ENCODE peak calls at places on chromosomes 12 and 14, in six cellular contexts. One of them, this sample, is unnamed.

GRCh38 chr14:50047274-50047676 is 69.1 kb downstream of the VCPKMT start:
- DNase-seq in IMR-90: no peak
- DNase-seq in left ventricle myocardium inferior: no peak
- DNase-seq in fibroblast of villous mesenchyme: no peak
- DNase-seq in pancreas: no peak
- DNase-seq in colonic mucosa: peak; percentile 76
- DNase-seq in this sample: no peak

GRCh38 chr14:100442473-100443260 is 119.5 kb downstream of the SLC25A47 start:
- DNase-seq in left ventricle myocardium inferior: no peak
- DNase-seq in pancreas: no peak
- DNase-seq in fibroblast of villous mesenchyme: no peak
- DNase-seq in colonic mucosa: no peak
- DNase-seq in IMR-90: no peak
- DNase-seq in this sample: no peak

GRCh38 chr14:58829594-58829993 is 191.8 kb downstream of the DACT1 start:
- DNase-seq in colonic mucosa: no peak
- DNase-seq in pancreas: no peak
- DNase-seq in left ventricle myocardium inferior: no peak
- DNase-seq in fibroblast of villous mesenchyme: peak; percentile 36
- DNase-seq in IMR-90: peak; percentile 58
- DNase-seq in this sample: peak; percentile 43

GRCh38 chr14:61569783-61570182 is 125.5 kb upstream of the HIF1A start:
- DNase-seq in pancreas: no peak
- DNase-seq in fibroblast of villous mesenchyme: peak; percentile 79
- DNase-seq in left ventricle myocardium inferior: peak; percentile 55
- DNase-seq in colonic mucosa: no peak
- DNase-seq in IMR-90: peak; percentile 73
- DNase-seq in this sample: peak; percentile 75

GRCh38 chr12:89756638-89757321 is 48.1 kb upstream of the ATP2B1 start:
- DNase-seq in left ventricle myocardium inferior: no peak
- DNase-seq in colonic mucosa: peak; percentile 18
- DNase-seq in pancreas: no peak
- DNase-seq in IMR-90: peak; percentile 99
- DNase-seq in fibroblast of villous mesenchyme: peak; percentile 99
- DNase-seq in this sample: peak; percentile 100

GRCh38 chr12:102631274-102631673 is 150.9 kb upstream of the IGF1 start:
- DNase-seq in pancreas: no peak
- DNase-seq in colonic mucosa: no peak
- DNase-seq in left ventricle myocardium inferior: no peak
- DNase-seq in fibroblast of villous mesenchyme: peak; percentile 58
- DNase-seq in IMR-90: peak; percentile 82
- DNase-seq in this sample: peak; percentile 66

GRCh38 chr14:20799444-20799843 is 3.2 kb downstream of the RNASE1 start:
- DNase-seq in pancreas: no peak
- DNase-seq in left ventricle myocardium inferior: no peak
- DNase-seq in colonic mucosa: no peak
- DNase-seq in IMR-90: no peak
- DNase-seq in fibroblast of villous mesenchyme: no peak
- DNase-seq in this sample: no peak

GRCh38 chr12:14272954-14273910 is 92.2 kb upstream of the ATF7IP start:
- DNase-seq in fibroblast of villous mesenchyme: no peak
- DNase-seq in colonic mucosa: no peak
- DNase-seq in left ventricle myocardium inferior: no peak
- DNase-seq in IMR-90: peak; percentile 53
- DNase-seq in pancreas: no peak
- DNase-seq in this sample: peak; percentile 63

GRCh38 chr14:55440385-55440784 is at the start of gene TBPL2:
- DNase-seq in fibroblast of villous mesenchyme: no peak
- DNase-seq in left ventricle myocardium inferior: no peak
- DNase-seq in pancreas: no peak
- DNase-seq in IMR-90: no peak
- DNase-seq in colonic mucosa: no peak
- DNase-seq in this sample: no peak

GRCh38 chr14:102479777-102480176 is 29.8 kb downstream of the ANKRD9 start:
- DNase-seq in colonic mucosa: peak; percentile 67
- DNase-seq in left ventricle myocardium inferior: peak; percentile 58
- DNase-seq in IMR-90: no peak
- DNase-seq in fibroblast of villous mesenchyme: peak; percentile 34
- DNase-seq in pancreas: peak; percentile 72
- DNase-seq in this sample: no peak

GRCh38 chr14:64762044-64763034 is 58.1 kb downstream of the PLEKHG3 start:
- DNase-seq in IMR-90: peak; percentile 96
- DNase-seq in pancreas: peak; percentile 87
- DNase-seq in colonic mucosa: peak; percentile 89
- DNase-seq in fibroblast of villous mesenchyme: peak; percentile 98
- DNase-seq in left ventricle myocardium inferior: peak; percentile 82
- DNase-seq in this sample: peak; percentile 95

DNA sequence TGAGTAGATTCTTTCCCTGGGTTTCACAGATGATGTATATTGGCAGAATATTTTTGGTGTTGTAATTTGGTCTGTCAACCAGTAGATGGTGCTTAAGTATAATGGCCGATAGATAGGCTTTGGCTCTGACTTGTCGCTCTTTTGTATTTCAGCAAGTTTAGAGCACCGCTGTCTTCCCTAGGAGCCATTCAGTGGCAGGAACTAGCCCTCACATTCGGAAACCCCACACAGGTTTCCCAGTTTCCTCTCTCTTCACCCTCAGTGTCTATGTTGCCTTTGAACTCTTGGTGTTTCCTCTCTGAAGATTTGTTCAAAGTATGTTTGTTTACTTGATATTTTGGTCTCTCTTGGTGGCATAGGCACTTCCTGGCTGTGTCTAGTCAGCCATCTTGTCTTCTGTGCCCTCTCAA is 102.2 kb downstream of the GPHN start:
- DNase-seq in pancreas: no peak
- DNase-seq in fibroblast of villous mesenchyme: no peak
- DNase-seq in left ventricle myocardium inferior: no peak
- DNase-seq in colonic mucosa: no peak
- DNase-seq in IMR-90: peak; percentile 7
- DNase-seq in this sample: peak; percentile 53
- TF ChIP-seq CTCF in pancreas: no peak
- TF ChIP-seq CTCF in fibroblast of villous mesenchyme: peak; percentile 45
- TF ChIP-seq CTCF in left ventricle myocardium inferior: peak; percentile 18
- TF ChIP-seq CTCF in colonic mucosa: no peak
- TF ChIP-seq CTCF in IMR-90: peak; percentile 39
- TF ChIP-seq CTCF in this sample: peak; percentile 61

GRCh38 chr12:4829793-4830162 is 79.9 kb upstream of the KCNA1 start:
- DNase-seq in IMR-90: no peak
- DNase-seq in pancreas: no peak
- DNase-seq in left ventricle myocardium inferior: no peak
- DNase-seq in fibroblast of villous mesenchyme: no peak
- DNase-seq in colonic mucosa: no peak
- DNase-seq in this sample: no peak

GRCh38 chr12:4828176-4828575 is 81.5 kb upstream of the KCNA1 start:
- DNase-seq in fibroblast of villous mesenchyme: no peak
- DNase-seq in colonic mucosa: no peak
- DNase-seq in left ventricle myocardium inferior: no peak
- DNase-seq in IMR-90: no peak
- DNase-seq in pancreas: no peak
- DNase-seq in this sample: no peak

GRCh38 chr12:4829161-4829792 is 80.4 kb upstream of the KCNA1 start:
- DNase-seq in fibroblast of villous mesenchyme: no peak
- DNase-seq in pancreas: no peak
- DNase-seq in IMR-90: no peak
- DNase-seq in left ventricle myocardium inferior: no peak
- DNase-seq in colonic mucosa: no peak
- DNase-seq in this sample: no peak

GRCh38 chr12:4833053-4833452 is 76.7 kb upstream of the KCNA1 start:
- DNase-seq in left ventricle myocardium inferior: no peak
- DNase-seq in colonic mucosa: no peak
- DNase-seq in IMR-90: no peak
- DNase-seq in fibroblast of villous mesenchyme: no peak
- DNase-seq in pancreas: no peak
- DNase-seq in this sample: no peak

GRCh38 chr12:4830568-4830967 is 79.1 kb upstream of the KCNA1 start:
- DNase-seq in IMR-90: no peak
- DNase-seq in pancreas: no peak
- DNase-seq in left ventricle myocardium inferior: no peak
- DNase-seq in colonic mucosa: no peak
- DNase-seq in fibroblast of villous mesenchyme: no peak
- DNase-seq in this sample: no peak
- H3K4me3 ChIP-seq in IMR-90: no peak overlapping the region
- H3K4me3 ChIP-seq in pancreas: no peak overlapping the region
- H3K4me3 ChIP-seq in left ventricle myocardium inferior: no peak overlapping the region
- H3K4me3 ChIP-seq in colonic mucosa: no peak overlapping the region
- H3K4me3 ChIP-seq in fibroblast of villous mesenchyme: no peak overlapping the region
- H3K4me3 ChIP-seq in this sample: no peak overlapping the region

GRCh38 chr14:65881642-65882041 is 469.1 kb downstream of the FUT8 start:
- DNase-seq in left ventricle myocardium inferior: no peak
- DNase-seq in colonic mucosa: no peak
- DNase-seq in pancreas: no peak
- DNase-seq in fibroblast of villous mesenchyme: no peak
- DNase-seq in IMR-90: no peak
- DNase-seq in this sample: no peak

GRCh38 chr14:65877631-65878030 is 465.1 kb downstream of the FUT8 start:
- DNase-seq in IMR-90: no peak
- DNase-seq in left ventricle myocardium inferior: no peak
- DNase-seq in colonic mucosa: no peak
- DNase-seq in fibroblast of villous mesenchyme: no peak
- DNase-seq in pancreas: no peak
- DNase-seq in this sample: no peak

GRCh38 chr14:65878586-65878985 is 466.1 kb downstream of the FUT8 start:
- DNase-seq in IMR-90: no peak
- DNase-seq in pancreas: no peak
- DNase-seq in left ventricle myocardium inferior: no peak
- DNase-seq in colonic mucosa: no peak
- DNase-seq in fibroblast of villous mesenchyme: no peak
- DNase-seq in this sample: no peak

GRCh38 chr14:65879218-65880009 is 466.9 kb downstream of the FUT8 start:
- DNase-seq in fibroblast of villous mesenchyme: peak; percentile 7
- DNase-seq in colonic mucosa: no peak
- DNase-seq in left ventricle myocardium inferior: no peak
- DNase-seq in IMR-90: peak; percentile 60
- DNase-seq in pancreas: no peak
- DNase-seq in this sample: peak; percentile 53

GRCh38 chr14:65880507-65880906 is 468.0 kb downstream of the FUT8 start:
- DNase-seq in left ventricle myocardium inferior: no peak
- DNase-seq in fibroblast of villous mesenchyme: no peak
- DNase-seq in pancreas: no peak
- DNase-seq in IMR-90: no peak
- DNase-seq in colonic mucosa: no peak
- DNase-seq in this sample: no peak
- TF ChIP-seq CTCF in left ventricle myocardium inferior: no peak
- TF ChIP-seq CTCF in fibroblast of villous mesenchyme: no peak
- TF ChIP-seq CTCF in pancreas: no peak
- TF ChIP-seq CTCF in IMR-90: no peak
- TF ChIP-seq CTCF in colonic mucosa: no peak
- TF ChIP-seq CTCF in this sample: no peak

GRCh38 chr12:9925746-9926393 is 6.3 kb downstream of the CLEC2A start:
- DNase-seq in colonic mucosa: no peak
- DNase-seq in fibroblast of villous mesenchyme: peak; percentile 57
- DNase-seq in pancreas: no peak
- DNase-seq in left ventricle myocardium inferior: no peak
- DNase-seq in IMR-90: peak; percentile 41
- DNase-seq in this sample: peak; percentile 69
- H3K4me3 ChIP-seq in colonic mucosa: peak overlapping the region; percentile 16
- H3K4me3 ChIP-seq in fibroblast of villous mesenchyme: peak overlapping the region; percentile 34
- H3K4me3 ChIP-seq in pancreas: no peak overlapping the region
- H3K4me3 ChIP-seq in left ventricle myocardium inferior: peak overlapping the region; percentile 34
- H3K4me3 ChIP-seq in IMR-90: no peak overlapping the region
- H3K4me3 ChIP-seq in this sample: peak overlapping the region; percentile 20

DNA sequence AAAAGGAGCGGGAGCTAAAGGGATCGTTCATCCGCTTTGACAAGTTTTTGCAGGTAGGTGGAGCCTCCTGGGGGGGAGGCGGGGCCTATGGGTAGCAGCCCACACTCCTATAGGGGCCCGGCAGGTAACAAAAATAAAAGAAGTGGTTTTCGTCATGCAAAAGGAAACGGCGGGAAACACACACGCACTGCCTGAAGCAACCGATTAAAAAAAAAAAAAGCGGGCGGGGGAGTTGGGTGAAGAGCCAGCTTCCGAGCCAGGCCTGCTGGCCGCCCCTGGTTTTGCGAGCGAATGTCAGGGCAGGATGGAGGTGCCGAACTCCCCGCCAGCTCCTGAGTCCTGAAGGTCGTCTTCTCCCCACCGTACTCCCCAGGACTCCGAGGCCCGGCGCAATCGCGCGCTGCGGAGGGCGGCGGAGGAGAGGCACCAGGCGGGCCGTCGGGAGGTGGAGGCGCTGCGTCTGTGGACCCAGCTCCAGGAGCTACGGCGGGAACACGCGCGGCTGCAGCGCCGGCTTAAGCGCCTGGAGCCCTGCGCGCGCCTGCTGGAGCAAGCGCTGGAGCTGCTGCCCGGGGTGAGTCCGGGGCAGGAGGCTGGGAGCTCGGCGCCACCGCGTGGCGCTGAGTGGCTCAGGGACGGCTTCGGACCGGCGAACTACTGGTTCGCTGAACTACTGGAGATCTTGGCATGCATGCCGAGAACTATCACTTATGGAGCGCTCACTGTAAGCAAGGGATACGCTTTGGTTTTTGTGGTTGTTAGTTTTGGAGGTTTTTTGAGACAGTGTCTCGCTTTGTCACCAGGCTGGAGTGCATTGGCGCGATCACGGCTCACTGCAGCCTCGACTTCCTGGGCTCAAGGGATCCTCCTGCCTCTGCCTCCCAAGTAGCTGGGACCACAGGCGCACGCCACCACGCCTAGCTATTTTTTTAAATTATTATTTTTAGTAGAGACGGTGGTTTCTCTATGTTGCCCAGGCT is 3.6 kb downstream of the CFAP73 start:
- DNase-seq in left ventricle myocardium inferior: peak; percentile 68
- DNase-seq in fibroblast of villous mesenchyme: peak; percentile 71
- DNase-seq in pancreas: peak; percentile 51
- DNase-seq in IMR-90: peak; percentile 65
- DNase-seq in colonic mucosa: peak; percentile 70
- DNase-seq in this sample: peak; percentile 73
- TF ChIP-seq CTCF in left ventricle myocardium inferior: peak; percentile 64
- TF ChIP-seq CTCF in fibroblast of villous mesenchyme: peak; percentile 46
- TF ChIP-seq CTCF in pancreas: peak; percentile 39
- TF ChIP-seq CTCF in IMR-90: peak; percentile 48
- TF ChIP-seq CTCF in colonic mucosa: peak; percentile 35
- TF ChIP-seq CTCF in this sample: peak; percentile 50

This sample was measured in choroid plexus epithelial cell.